ENCODE peak calls at places on chromosomes 4 and X, in ten cellular contexts. Y, E, O, D, Z, B, A, V, K and U are unnamed samples.

GRCh38 chrX:85379174-85379907 is at the start of gene POF1B:
- DNase-seq in Y (no peak), E (no peak), O (no peak), D (no peak), Z (no peak), B (no peak), A (no peak), V (no peak), K (no peak), U (no peak)

GRCh38 chr4:140925417-140925816 is 169.2 kb upstream of the TBC1D9 start:
- DNase-seq in Y (no peak), E (no peak), O (no peak), D (no peak), Z (no peak), B (no peak), A (no peak), V (no peak), K (no peak), U (no peak)

GRCh38 chr4:87911252-87911774 is 64.2 kb upstream of the SPP1 start:
- DNase-seq in Y (no peak), E (no peak), O (no peak), D (no peak), Z (peak), B (no peak), A (peak), V (no peak), K (no peak), U (no peak)

GRCh38 chr4:5137927-5138326 is 86.6 kb downstream of the STK32B start:
- DNase-seq in Y (no peak), E (no peak), O (no peak), D (no peak), Z (no peak), B (peak), A (no peak), V (no peak), K (no peak), U (no peak)

GRCh38 chrX:19544693-19545305 is 29.5 kb upstream of the MAP3K15 start:
- DNase-seq in Y (no peak), E (peak), O (peak), D (peak), Z (peak), B (peak), A (peak), V (peak), K (no peak), U (peak)

GRCh38 chrX:15128838-15129237 is 141.0 kb downstream of the ASB9 start:
- DNase-seq in Y (no peak), E (no peak), O (no peak), D (no peak), Z (no peak), B (no peak), A (no peak), V (no peak), K (no peak), U (no peak)

GRCh38 chrX:150310417-150310816 is 52.7 kb upstream of the MAMLD1 start:
- DNase-seq in Y (no peak), E (no peak), O (no peak), D (no peak), Z (no peak), B (no peak), A (no peak), V (no peak), K (no peak), U (no peak)

GRCh38 chr4:140302151-140302859 is 71.1 kb upstream of the SCOC start:
- DNase-seq in Y (no peak), E (no peak), O (no peak), D (no peak), Z (no peak), B (no peak), A (no peak), V (no peak), K (no peak), U (no peak)

GRCh38 chr4:147707892-147708672 is 23.8 kb upstream of the ARHGAP10 start:
- DNase-seq in Y (peak), E (no peak), O (peak), D (peak), Z (peak), B (no peak), A (peak), V (peak), K (peak), U (peak)

GRCh38 chr4:11976726-11977263 is 548.1 kb upstream of the HS3ST1 start:
- DNase-seq in Y (no peak), E (no peak), O (no peak), D (no peak), Z (no peak), B (no peak), A (no peak), V (no peak), K (no peak), U (no peak)

GRCh38 chr4:134747108-134747805 is 545.7 kb upstream of the PABPC4L start:
- DNase-seq in Y (no peak), E (no peak), O (no peak), D (no peak), Z (no peak), B (no peak), A (no peak), V (peak), K (no peak), U (no peak)

GRCh38 chr4:40675166-40675565 is 45.5 kb upstream of the RBM47 start:
- DNase-seq in Y (no peak), E (no peak), O (no peak), D (no peak), Z (no peak), B (no peak), A (no peak), V (no peak), K (peak), U (no peak)

GRCh38 chrX:2334237-2334636 is 166.5 kb downstream of the DHRSX start:
- DNase-seq in Y (no peak), E (no peak), O (no peak), D (no peak), Z (peak), B (no peak), A (no peak), V (peak), K (no peak), U (no peak)

GRCh38 chr4:30714408-30715031 is 5.6 kb upstream of the PCDH7 start:
- DNase-seq in Y (no peak), E (no peak), O (peak), D (no peak), Z (peak), B (no peak), A (peak), V (peak), K (peak), U (peak)

GRCh38 chrX:20252392-20253231 is 14.1 kb downstream of the RPS6KA3 start:
- DNase-seq in Y (no peak), E (peak), O (peak), D (peak), Z (peak), B (no peak), A (peak), V (peak), K (no peak), U (peak)

GRCh38 chr4:38957947-38958346 is 74.3 kb downstream of the TMEM156 start:
- DNase-seq in Y (no peak), E (no peak), O (no peak), D (no peak), Z (no peak), B (no peak), A (no peak), V (no peak), K (no peak), U (no peak)